ENCODE peak calls at places on chromosome 14, in seven cellular contexts. One of them, this sample, is unnamed.

GRCh38 chr14:25140423-25140822 is 90.5 kb upstream of the STXBP6 start:
- DNase-seq in mesenchymal stem cell: no peak
- DNase-seq in H9: no peak
- DNase-seq in IMR-90: no peak
- DNase-seq in trophoblast cell: no peak
- DNase-seq in H1: no peak
- DNase-seq in neuronal stem cell: no peak
- DNase-seq in this sample: no peak

GRCh38 chr14:96055065-96055752 is 16.0 kb downstream of the C14orf132 start:
- DNase-seq in H9: no peak
- DNase-seq in H1: no peak
- DNase-seq in IMR-90: peak
- DNase-seq in neuronal stem cell: no peak
- DNase-seq in trophoblast cell: no peak
- DNase-seq in mesenchymal stem cell: peak
- DNase-seq in this sample: no peak

GRCh38 chr14:31207287-31207745 is 277 bp downstream of the HECTD1 start:
- DNase-seq in neuronal stem cell: no peak
- DNase-seq in H1: no peak
- DNase-seq in mesenchymal stem cell: no peak
- DNase-seq in H9: no peak
- DNase-seq in trophoblast cell: peak
- DNase-seq in IMR-90: no peak
- DNase-seq in this sample: no peak

GRCh38 chr14:102900631-102901571 is 21.6 kb upstream of the AMN start:
- DNase-seq in H1: no peak
- DNase-seq in IMR-90: no peak
- DNase-seq in mesenchymal stem cell: no peak
- DNase-seq in trophoblast cell: no peak
- DNase-seq in neuronal stem cell: no peak
- DNase-seq in H9: no peak
- DNase-seq in this sample: no peak

GRCh38 chr14:99350751-99351150 is 78.8 kb upstream of the BCL11B start:
- DNase-seq in H1: no peak
- DNase-seq in IMR-90: no peak
- DNase-seq in H9: no peak
- DNase-seq in mesenchymal stem cell: no peak
- DNase-seq in trophoblast cell: no peak
- DNase-seq in neuronal stem cell: no peak
- DNase-seq in this sample: no peak

GRCh38 chr14:98290596-98290995 is 981.4 kb downstream of the BCL11B start:
- DNase-seq in trophoblast cell: no peak
- DNase-seq in H9: no peak
- DNase-seq in H1: no peak
- DNase-seq in neuronal stem cell: no peak
- DNase-seq in mesenchymal stem cell: no peak
- DNase-seq in IMR-90: no peak
- DNase-seq in this sample: no peak

GRCh38 chr14:77902806-77903205 is 102.9 kb downstream of the ADCK1 start:
- DNase-seq in H9: no peak
- DNase-seq in H1: no peak
- DNase-seq in IMR-90: no peak
- DNase-seq in neuronal stem cell: no peak
- DNase-seq in mesenchymal stem cell: no peak
- DNase-seq in trophoblast cell: no peak
- DNase-seq in this sample: no peak

GRCh38 chr14:76168531-76168930 is 16.8 kb downstream of the GPATCH2L start:
- DNase-seq in H9: no peak
- DNase-seq in mesenchymal stem cell: no peak
- DNase-seq in H1: no peak
- DNase-seq in trophoblast cell: no peak
- DNase-seq in neuronal stem cell: no peak
- DNase-seq in IMR-90: peak
- DNase-seq in this sample: no peak

GRCh38 chr14:97713023-97713422 is 915.8 kb downstream of the VRK1 start:
- DNase-seq in neuronal stem cell: no peak
- DNase-seq in mesenchymal stem cell: no peak
- DNase-seq in H9: no peak
- DNase-seq in H1: no peak
- DNase-seq in trophoblast cell: peak
- DNase-seq in IMR-90: no peak
- DNase-seq in this sample: no peak

GRCh38 chr14:26896447-26896846 is 298.6 kb upstream of the NOVA1 start:
- DNase-seq in mesenchymal stem cell: peak
- DNase-seq in trophoblast cell: no peak
- DNase-seq in H1: no peak
- DNase-seq in IMR-90: peak
- DNase-seq in H9: no peak
- DNase-seq in neuronal stem cell: no peak
- DNase-seq in this sample: no peak

GRCh38 chr14:69675877-69676416 is 64.6 kb downstream of the SUSD6 start:
- DNase-seq in H9: no peak
- DNase-seq in trophoblast cell: no peak
- DNase-seq in IMR-90: no peak
- DNase-seq in mesenchymal stem cell: no peak
- DNase-seq in H1: no peak
- DNase-seq in neuronal stem cell: no peak
- DNase-seq in this sample: no peak

GRCh38 chr14:70317969-70318634 is 41.4 kb downstream of the COX16 start:
- DNase-seq in IMR-90: peak
- DNase-seq in trophoblast cell: peak
- DNase-seq in H1: peak
- DNase-seq in neuronal stem cell: peak
- DNase-seq in H9: peak
- DNase-seq in mesenchymal stem cell: peak
- DNase-seq in this sample: peak

DNA sequence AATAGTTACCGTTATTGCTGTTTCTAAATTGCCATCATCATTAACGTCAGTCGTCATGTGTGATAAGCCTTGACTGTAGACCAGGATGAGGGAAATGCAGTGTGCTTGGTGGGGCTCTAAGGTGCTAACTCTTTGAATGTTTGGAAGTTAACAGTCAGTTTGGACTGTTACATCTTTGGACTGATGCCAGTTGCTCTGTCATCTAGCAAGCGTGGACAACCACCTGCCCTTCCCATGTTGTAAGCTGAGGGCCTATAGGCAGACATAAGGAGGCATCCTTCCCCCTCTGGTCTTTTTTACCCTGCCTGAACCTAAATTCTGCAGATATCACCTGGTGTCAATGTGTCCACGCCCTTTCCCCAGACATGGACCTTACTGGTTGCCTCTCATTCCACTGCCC is 94.4 kb downstream of the PPP2R5C start:
- DNase-seq in IMR-90: no peak
- DNase-seq in H9: no peak
- DNase-seq in trophoblast cell: no peak
- DNase-seq in mesenchymal stem cell: no peak
- DNase-seq in neuronal stem cell: no peak
- DNase-seq in H1: no peak
- DNase-seq in this sample: no peak
- H2BK120ac ChIP-seq in IMR-90: no peak
- H2BK120ac ChIP-seq in H9: no peak
- H2BK120ac ChIP-seq in trophoblast cell: no peak
- H2BK120ac ChIP-seq in mesenchymal stem cell: no peak
- H2BK120ac ChIP-seq in neuronal stem cell: no peak
- H2BK120ac ChIP-seq in H1: no peak
- H2BK120ac ChIP-seq in this sample: no peak

GRCh38 chr14:73289308-73289707 is 52.0 kb downstream of the PAPLN start:
- DNase-seq in neuronal stem cell: no peak
- DNase-seq in trophoblast cell: no peak
- DNase-seq in mesenchymal stem cell: no peak
- DNase-seq in IMR-90: no peak
- DNase-seq in H9: no peak
- DNase-seq in H1: no peak
- DNase-seq in this sample: no peak

GRCh38 chr14:73287071-73287470 is 49.8 kb downstream of the PAPLN start:
- DNase-seq in mesenchymal stem cell: no peak
- DNase-seq in H1: no peak
- DNase-seq in neuronal stem cell: no peak
- DNase-seq in trophoblast cell: no peak
- DNase-seq in IMR-90: no peak
- DNase-seq in H9: no peak
- DNase-seq in this sample: no peak

GRCh38 chr14:73286598-73286997 is 49.3 kb downstream of the PAPLN start:
- DNase-seq in H9: no peak
- DNase-seq in mesenchymal stem cell: no peak
- DNase-seq in IMR-90: no peak
- DNase-seq in trophoblast cell: no peak
- DNase-seq in H1: no peak
- DNase-seq in neuronal stem cell: no peak
- DNase-seq in this sample: no peak

GRCh38 chr14:73290279-73290678 is 53.0 kb downstream of the PAPLN start:
- DNase-seq in H9: no peak
- DNase-seq in mesenchymal stem cell: peak
- DNase-seq in H1: no peak
- DNase-seq in IMR-90: peak
- DNase-seq in neuronal stem cell: no peak
- DNase-seq in trophoblast cell: no peak
- DNase-seq in this sample: no peak

DNA sequence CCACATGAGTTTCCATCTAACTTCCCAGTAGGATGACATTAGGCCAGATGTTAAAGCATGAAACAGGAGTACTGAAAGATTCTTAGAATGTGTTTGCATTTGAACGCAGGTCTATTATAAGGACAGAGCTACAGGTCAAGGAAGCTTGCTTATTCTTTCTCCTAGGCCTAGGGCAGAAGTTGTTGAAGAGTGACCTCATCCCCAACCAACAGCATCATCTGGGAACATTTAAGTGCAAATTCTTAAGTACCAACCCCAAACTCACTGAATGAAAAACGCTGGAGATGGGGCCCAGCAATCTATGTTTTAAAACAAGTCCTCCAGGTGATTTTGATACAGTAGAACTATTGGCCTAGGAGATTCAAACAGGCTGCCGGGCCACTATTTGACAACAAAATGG is 52.4 kb downstream of the PAPLN start:
- DNase-seq in mesenchymal stem cell: peak
- DNase-seq in neuronal stem cell: no peak
- DNase-seq in H1: no peak
- DNase-seq in IMR-90: peak
- DNase-seq in H9: no peak
- DNase-seq in trophoblast cell: no peak
- DNase-seq in this sample: peak
- H2BK120ac ChIP-seq in mesenchymal stem cell: no peak
- H2BK120ac ChIP-seq in neuronal stem cell: no peak
- H2BK120ac ChIP-seq in H1: no peak
- H2BK120ac ChIP-seq in IMR-90: no peak
- H2BK120ac ChIP-seq in H9: no peak
- H2BK120ac ChIP-seq in trophoblast cell: no peak
- H2BK120ac ChIP-seq in this sample: no peak

GRCh38 chr14:46401066-46401465 is 250.5 kb downstream of the RPL10L start:
- DNase-seq in mesenchymal stem cell: no peak
- DNase-seq in IMR-90: no peak
- DNase-seq in H9: no peak
- DNase-seq in H1: no peak
- DNase-seq in neuronal stem cell: no peak
- DNase-seq in trophoblast cell: no peak
- DNase-seq in this sample: no peak
- H2BK120ac ChIP-seq in mesenchymal stem cell: no peak
- H2BK120ac ChIP-seq in IMR-90: no peak
- H2BK120ac ChIP-seq in H9: no peak
- H2BK120ac ChIP-seq in H1: no peak
- H2BK120ac ChIP-seq in neuronal stem cell: no peak
- H2BK120ac ChIP-seq in trophoblast cell: no peak
- H2BK120ac ChIP-seq in this sample: no peak

GRCh38 chr14:52025310-52025709 is 36.0 kb downstream of the RTRAF start:
- DNase-seq in IMR-90: peak
- DNase-seq in H1: no peak
- DNase-seq in H9: no peak
- DNase-seq in mesenchymal stem cell: peak
- DNase-seq in trophoblast cell: no peak
- DNase-seq in neuronal stem cell: no peak
- DNase-seq in this sample: no peak
- H2BK120ac ChIP-seq in IMR-90: peak
- H2BK120ac ChIP-seq in H1: no peak
- H2BK120ac ChIP-seq in H9: no peak
- H2BK120ac ChIP-seq in mesenchymal stem cell: no peak
- H2BK120ac ChIP-seq in trophoblast cell: no peak
- H2BK120ac ChIP-seq in neuronal stem cell: no peak
- H2BK120ac ChIP-seq in this sample: no peak

DNA sequence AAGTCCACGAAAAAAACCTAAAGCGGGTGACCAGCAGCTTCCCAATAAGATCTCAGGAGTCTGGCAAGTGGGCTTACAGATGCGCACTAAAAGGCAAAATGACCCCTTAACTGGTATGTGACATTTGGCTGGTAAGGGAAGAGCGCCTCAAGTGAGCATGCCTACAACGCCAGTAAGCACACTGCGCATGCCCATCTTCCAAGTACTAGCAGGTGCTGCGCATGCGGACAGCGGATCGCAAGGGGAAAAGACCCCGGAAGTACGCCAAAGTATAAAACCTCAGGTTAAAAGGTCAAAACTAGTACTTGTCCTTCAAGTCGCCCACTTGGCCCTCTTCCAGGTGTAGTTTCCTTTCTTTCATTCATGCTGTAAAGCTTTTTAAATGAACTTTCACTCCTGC is 518.5 kb upstream of the MDGA2 start:
- DNase-seq in IMR-90: no peak
- DNase-seq in mesenchymal stem cell: no peak
- DNase-seq in neuronal stem cell: no peak
- DNase-seq in trophoblast cell: no peak
- DNase-seq in H1: no peak
- DNase-seq in H9: no peak
- DNase-seq in this sample: no peak
- H2BK120ac ChIP-seq in IMR-90: no peak
- H2BK120ac ChIP-seq in mesenchymal stem cell: no peak
- H2BK120ac ChIP-seq in neuronal stem cell: no peak
- H2BK120ac ChIP-seq in trophoblast cell: no peak
- H2BK120ac ChIP-seq in H1: no peak
- H2BK120ac ChIP-seq in H9: no peak
- H2BK120ac ChIP-seq in this sample: no peak

DNA sequence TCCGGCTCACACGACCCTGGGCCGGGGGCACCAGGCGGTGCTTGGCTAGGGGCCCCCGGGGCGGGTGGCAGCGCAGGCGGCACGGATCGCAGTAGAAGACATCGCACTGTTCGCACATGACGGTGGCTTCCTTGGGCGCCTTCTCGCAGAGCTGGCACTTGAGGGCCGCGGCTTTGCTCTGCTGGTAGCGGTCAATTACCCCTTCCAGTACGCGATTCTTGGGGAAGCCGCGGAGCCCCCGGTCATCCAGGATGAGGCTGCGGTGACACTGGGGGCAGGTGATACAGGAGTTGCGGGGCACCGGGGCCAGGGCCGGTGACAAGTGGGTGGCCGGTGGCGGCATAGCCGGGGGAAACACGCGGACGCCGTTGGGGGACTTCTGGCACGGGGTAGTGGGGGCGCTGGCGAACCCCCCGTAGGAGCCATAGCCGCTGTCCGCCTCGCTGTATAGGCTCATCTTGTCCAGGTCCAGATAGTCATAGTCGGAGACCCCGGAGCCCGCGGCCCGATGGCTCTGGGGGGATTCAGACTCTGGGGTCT is 553 bp downstream of the TRIM9 start:
- DNase-seq in H9: peak
- DNase-seq in IMR-90: no peak
- DNase-seq in neuronal stem cell: peak
- DNase-seq in mesenchymal stem cell: peak
- DNase-seq in trophoblast cell: no peak
- DNase-seq in H1: no peak
- DNase-seq in this sample: peak
- H2BK120ac ChIP-seq in H9: no peak
- H2BK120ac ChIP-seq in IMR-90: no peak
- H2BK120ac ChIP-seq in neuronal stem cell: no peak
- H2BK120ac ChIP-seq in mesenchymal stem cell: no peak
- H2BK120ac ChIP-seq in trophoblast cell: no peak
- H2BK120ac ChIP-seq in H1: no peak
- H2BK120ac ChIP-seq in this sample: no peak

This sample was measured in mesendoderm.